ENCODE peak calls at places on chromosomes 11 and 22, in eight cellular contexts. One of them, this sample, is unnamed. For H3K4me1, the result is how much of the 10 kb centered on the place peaks cover.

GRCh38 chr11:108895579-108896480 is 231.0 kb downstream of the DDX10 start:
- DNase-seq in right lobe of liver: no peak
- DNase-seq in effector memory CD4-positive, alpha-beta T cell: no peak
- DNase-seq in CD8-positive, alpha-beta memory T cell: no peak
- DNase-seq in left ventricle myocardium inferior: no peak
- DNase-seq in aorta: no peak
- DNase-seq in thoracic aorta: no peak
- DNase-seq in A673: peak
- DNase-seq in this sample: no peak

GRCh38 chr22:33299245-33299956 is 241.2 kb upstream of the SYN3 start:
- DNase-seq in effector memory CD4-positive, alpha-beta T cell: no peak
- DNase-seq in left ventricle myocardium inferior: no peak
- DNase-seq in right lobe of liver: no peak
- DNase-seq in thoracic aorta: no peak
- DNase-seq in A673: no peak
- DNase-seq in CD8-positive, alpha-beta memory T cell: no peak
- DNase-seq in aorta: no peak
- DNase-seq in this sample: no peak

GRCh38 chr11:43987384-43988039 is 45.1 kb downstream of the C11orf96 start:
- DNase-seq in A673: no peak
- DNase-seq in CD8-positive, alpha-beta memory T cell: no peak
- DNase-seq in effector memory CD4-positive, alpha-beta T cell: no peak
- DNase-seq in right lobe of liver: peak
- DNase-seq in left ventricle myocardium inferior: peak
- DNase-seq in thoracic aorta: peak
- DNase-seq in aorta: peak
- DNase-seq in this sample: peak

GRCh38 chr11:69159153-69159850 is 3.6 kb downstream of the SMIM38 start:
- DNase-seq in CD8-positive, alpha-beta memory T cell: no peak
- DNase-seq in effector memory CD4-positive, alpha-beta T cell: no peak
- DNase-seq in left ventricle myocardium inferior: no peak
- DNase-seq in A673: no peak
- DNase-seq in aorta: no peak
- DNase-seq in right lobe of liver: no peak
- DNase-seq in thoracic aorta: no peak
- DNase-seq in this sample: no peak

GRCh38 chr11:64649304-64649703 is 58.3 kb downstream of the SLC22A12 start:
- DNase-seq in CD8-positive, alpha-beta memory T cell: no peak
- DNase-seq in thoracic aorta: no peak
- DNase-seq in effector memory CD4-positive, alpha-beta T cell: no peak
- DNase-seq in left ventricle myocardium inferior: no peak
- DNase-seq in A673: peak
- DNase-seq in right lobe of liver: no peak
- DNase-seq in aorta: no peak
- DNase-seq in this sample: no peak

GRCh38 chr11:134464196-134464595 is 52.2 kb upstream of the B3GAT1 start:
- DNase-seq in effector memory CD4-positive, alpha-beta T cell: no peak
- DNase-seq in right lobe of liver: no peak
- DNase-seq in aorta: peak
- DNase-seq in thoracic aorta: no peak
- DNase-seq in left ventricle myocardium inferior: no peak
- DNase-seq in A673: no peak
- DNase-seq in CD8-positive, alpha-beta memory T cell: no peak
- DNase-seq in this sample: peak

GRCh38 chr11:44737222-44737621 is 10.5 kb downstream of the TSPAN18 start:
- DNase-seq in thoracic aorta: no peak
- DNase-seq in A673: no peak
- DNase-seq in right lobe of liver: no peak
- DNase-seq in left ventricle myocardium inferior: no peak
- DNase-seq in effector memory CD4-positive, alpha-beta T cell: no peak
- DNase-seq in aorta: no peak
- DNase-seq in CD8-positive, alpha-beta memory T cell: no peak
- DNase-seq in this sample: peak

GRCh38 chr11:65743928-65744698 is 23.5 kb upstream of the RNASEH2C start:
- DNase-seq in thoracic aorta: no peak
- DNase-seq in aorta: no peak
- DNase-seq in A673: peak
- DNase-seq in CD8-positive, alpha-beta memory T cell: no peak
- DNase-seq in right lobe of liver: no peak
- DNase-seq in effector memory CD4-positive, alpha-beta T cell: no peak
- DNase-seq in left ventricle myocardium inferior: no peak
- DNase-seq in this sample: no peak

GRCh38 chr11:75766449-75767227 is 1.9 kb upstream of the DGAT2 start:
- DNase-seq in A673: no peak
- DNase-seq in thoracic aorta: no peak
- DNase-seq in CD8-positive, alpha-beta memory T cell: no peak
- DNase-seq in aorta: no peak
- DNase-seq in effector memory CD4-positive, alpha-beta T cell: no peak
- DNase-seq in right lobe of liver: no peak
- DNase-seq in left ventricle myocardium inferior: no peak
- DNase-seq in this sample: peak

GRCh38 chr22:48182036-48182435 is 1419.6 kb downstream of the TBC1D22A start:
- DNase-seq in A673: no peak
- DNase-seq in thoracic aorta: no peak
- DNase-seq in effector memory CD4-positive, alpha-beta T cell: no peak
- DNase-seq in aorta: no peak
- DNase-seq in left ventricle myocardium inferior: no peak
- DNase-seq in CD8-positive, alpha-beta memory T cell: no peak
- DNase-seq in right lobe of liver: no peak
- DNase-seq in this sample: no peak

GRCh38 chr11:67282876-67283371 is 6.2 kb upstream of the ANKRD13D start:
- DNase-seq in effector memory CD4-positive, alpha-beta T cell: no peak
- DNase-seq in CD8-positive, alpha-beta memory T cell: no peak
- DNase-seq in right lobe of liver: peak
- DNase-seq in aorta: peak
- DNase-seq in thoracic aorta: no peak
- DNase-seq in A673: no peak
- DNase-seq in left ventricle myocardium inferior: peak
- DNase-seq in this sample: peak
- H3K4me1 ChIP-seq in effector memory CD4-positive, alpha-beta T cell: half or more
- H3K4me1 ChIP-seq in CD8-positive, alpha-beta memory T cell: half or more
- H3K4me1 ChIP-seq in right lobe of liver: under half
- H3K4me1 ChIP-seq in aorta: under half
- H3K4me1 ChIP-seq in thoracic aorta: under half
- H3K4me1 ChIP-seq in A673: under half
- H3K4me1 ChIP-seq in left ventricle myocardium inferior: half or more
- H3K4me1 ChIP-seq in this sample: under half

DNA sequence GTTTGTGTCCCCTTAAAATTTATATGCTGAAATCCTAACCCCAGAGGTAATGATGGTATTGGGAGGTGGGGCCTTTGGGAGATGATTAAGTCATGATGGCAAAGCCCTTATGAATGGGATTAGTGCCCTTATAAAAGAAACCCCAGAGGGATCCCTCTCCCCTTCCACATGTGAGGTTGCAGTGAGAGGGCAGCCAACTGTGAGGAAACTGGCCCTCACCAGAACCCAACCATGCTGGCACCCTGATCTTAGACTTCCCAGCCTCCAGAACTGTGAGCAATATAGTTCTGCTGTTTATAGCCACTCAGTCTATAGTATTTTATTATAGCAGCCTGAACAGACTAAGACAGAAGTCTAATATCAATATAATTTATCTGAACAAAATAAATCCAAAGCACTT is 27.1 kb upstream of the RRAS2 start:
- DNase-seq in CD8-positive, alpha-beta memory T cell: no peak
- DNase-seq in right lobe of liver: no peak
- DNase-seq in A673: no peak
- DNase-seq in thoracic aorta: no peak
- DNase-seq in aorta: no peak
- DNase-seq in effector memory CD4-positive, alpha-beta T cell: no peak
- DNase-seq in left ventricle myocardium inferior: no peak
- DNase-seq in this sample: no peak
- H3K4me1 ChIP-seq in CD8-positive, alpha-beta memory T cell: under half
- H3K4me1 ChIP-seq in right lobe of liver: under half
- H3K4me1 ChIP-seq in A673: under half
- H3K4me1 ChIP-seq in thoracic aorta: under half
- H3K4me1 ChIP-seq in aorta: under half
- H3K4me1 ChIP-seq in effector memory CD4-positive, alpha-beta T cell: under half
- H3K4me1 ChIP-seq in left ventricle myocardium inferior: under half
- H3K4me1 ChIP-seq in this sample: under half

DNA sequence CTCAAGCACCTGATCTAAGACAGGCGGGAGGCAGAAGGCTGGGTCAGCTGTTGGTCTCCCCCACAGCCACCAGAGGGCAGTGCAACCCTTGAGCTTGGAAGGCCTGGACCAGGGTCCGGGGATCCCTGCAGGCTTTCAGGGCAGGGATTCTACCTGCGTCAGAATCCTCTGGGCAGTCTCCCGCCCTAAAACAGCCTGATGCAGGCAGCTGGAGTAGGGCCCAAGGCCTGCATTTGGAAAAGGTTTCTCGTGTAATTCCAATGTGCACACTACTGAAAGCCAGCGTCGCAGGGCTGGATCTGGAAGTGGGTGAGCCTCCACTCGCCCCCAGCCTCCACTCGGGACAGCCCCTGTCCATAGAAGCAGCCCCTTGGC is 31.8 kb downstream of the BID start:
- DNase-seq in right lobe of liver: peak
- DNase-seq in effector memory CD4-positive, alpha-beta T cell: peak
- DNase-seq in CD8-positive, alpha-beta memory T cell: peak
- DNase-seq in A673: peak
- DNase-seq in thoracic aorta: no peak
- DNase-seq in left ventricle myocardium inferior: peak
- DNase-seq in aorta: peak
- DNase-seq in this sample: peak
- H3K4me1 ChIP-seq in right lobe of liver: under half
- H3K4me1 ChIP-seq in effector memory CD4-positive, alpha-beta T cell: under half
- H3K4me1 ChIP-seq in CD8-positive, alpha-beta memory T cell: under half
- H3K4me1 ChIP-seq in A673: under half
- H3K4me1 ChIP-seq in thoracic aorta: under half
- H3K4me1 ChIP-seq in left ventricle myocardium inferior: under half
- H3K4me1 ChIP-seq in aorta: under half
- H3K4me1 ChIP-seq in this sample: under half

DNA sequence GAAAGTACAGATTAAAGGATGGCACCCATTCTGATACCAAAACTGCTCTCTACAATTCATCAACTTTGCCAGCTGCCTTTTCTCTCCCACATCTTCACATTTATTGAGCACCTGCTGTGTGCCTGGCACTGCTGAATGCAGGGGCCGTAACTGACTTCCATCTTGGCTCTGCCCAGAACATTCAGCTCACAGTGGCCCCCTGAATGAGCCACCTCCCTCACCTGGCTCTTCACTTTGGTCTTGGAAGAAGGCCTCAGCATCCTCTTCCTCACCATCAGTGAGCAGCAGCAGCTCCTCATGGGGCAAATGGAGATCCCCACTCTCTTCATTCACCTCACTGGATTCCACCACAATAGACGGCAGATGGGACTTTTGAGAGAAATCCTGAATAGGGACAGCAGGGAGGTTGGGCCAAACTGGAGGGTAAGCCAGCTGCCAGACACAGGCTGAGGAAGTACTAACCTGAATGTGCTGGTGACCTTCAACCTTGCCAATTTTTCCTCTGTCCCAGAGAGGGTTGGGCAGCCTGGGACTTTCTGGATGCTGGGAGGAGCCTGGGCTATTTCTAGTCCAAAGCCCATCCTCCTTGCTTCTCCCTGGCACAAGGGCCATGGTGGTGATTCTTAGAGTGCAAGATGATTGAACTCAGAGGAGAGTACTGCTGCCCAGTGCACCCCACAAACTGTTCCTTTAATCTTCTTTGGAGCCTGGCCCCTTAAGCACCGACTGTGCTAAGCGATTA is 1.9 kb upstream of the UQCC3 start:
- DNase-seq in aorta: no peak
- DNase-seq in A673: no peak
- DNase-seq in CD8-positive, alpha-beta memory T cell: no peak
- DNase-seq in right lobe of liver: peak
- DNase-seq in effector memory CD4-positive, alpha-beta T cell: no peak
- DNase-seq in left ventricle myocardium inferior: no peak
- DNase-seq in thoracic aorta: no peak
- DNase-seq in this sample: no peak
- H3K4me1 ChIP-seq in aorta: under half
- H3K4me1 ChIP-seq in A673: under half
- H3K4me1 ChIP-seq in CD8-positive, alpha-beta memory T cell: under half
- H3K4me1 ChIP-seq in right lobe of liver: half or more
- H3K4me1 ChIP-seq in effector memory CD4-positive, alpha-beta T cell: under half
- H3K4me1 ChIP-seq in left ventricle myocardium inferior: half or more
- H3K4me1 ChIP-seq in thoracic aorta: under half
- H3K4me1 ChIP-seq in this sample: half or more

GRCh38 chr22:30226192-30226832 is 20.2 kb downstream of the LIF start:
- DNase-seq in left ventricle myocardium inferior: no peak
- DNase-seq in effector memory CD4-positive, alpha-beta T cell: no peak
- DNase-seq in right lobe of liver: no peak
- DNase-seq in CD8-positive, alpha-beta memory T cell: no peak
- DNase-seq in aorta: no peak
- DNase-seq in A673: no peak
- DNase-seq in thoracic aorta: no peak
- DNase-seq in this sample: no peak

GRCh38 chr22:30222321-30222720 is 24.2 kb downstream of the LIF start:
- DNase-seq in effector memory CD4-positive, alpha-beta T cell: no peak
- DNase-seq in CD8-positive, alpha-beta memory T cell: no peak
- DNase-seq in aorta: no peak
- DNase-seq in right lobe of liver: no peak
- DNase-seq in left ventricle myocardium inferior: no peak
- DNase-seq in A673: no peak
- DNase-seq in thoracic aorta: no peak
- DNase-seq in this sample: no peak

GRCh38 chr22:30225220-30225922 is 21.2 kb downstream of the LIF start:
- DNase-seq in effector memory CD4-positive, alpha-beta T cell: no peak
- DNase-seq in right lobe of liver: no peak
- DNase-seq in A673: no peak
- DNase-seq in thoracic aorta: no peak
- DNase-seq in left ventricle myocardium inferior: no peak
- DNase-seq in CD8-positive, alpha-beta memory T cell: no peak
- DNase-seq in aorta: no peak
- DNase-seq in this sample: no peak

GRCh38 chr22:30223303-30223702 is 23.3 kb downstream of the LIF start:
- DNase-seq in effector memory CD4-positive, alpha-beta T cell: no peak
- DNase-seq in aorta: no peak
- DNase-seq in left ventricle myocardium inferior: no peak
- DNase-seq in right lobe of liver: no peak
- DNase-seq in A673: no peak
- DNase-seq in thoracic aorta: no peak
- DNase-seq in CD8-positive, alpha-beta memory T cell: no peak
- DNase-seq in this sample: no peak

GRCh38 chr22:30224161-30224857 is 22.2 kb downstream of the LIF start:
- DNase-seq in left ventricle myocardium inferior: no peak
- DNase-seq in effector memory CD4-positive, alpha-beta T cell: no peak
- DNase-seq in thoracic aorta: no peak
- DNase-seq in right lobe of liver: no peak
- DNase-seq in CD8-positive, alpha-beta memory T cell: no peak
- DNase-seq in aorta: no peak
- DNase-seq in A673: no peak
- DNase-seq in this sample: no peak
- H3K4me1 ChIP-seq in left ventricle myocardium inferior: under half
- H3K4me1 ChIP-seq in effector memory CD4-positive, alpha-beta T cell: under half
- H3K4me1 ChIP-seq in thoracic aorta: under half
- H3K4me1 ChIP-seq in right lobe of liver: under half
- H3K4me1 ChIP-seq in CD8-positive, alpha-beta memory T cell: half or more
- H3K4me1 ChIP-seq in aorta: under half
- H3K4me1 ChIP-seq in A673: under half
- H3K4me1 ChIP-seq in this sample: under half